ENCODE peak calls at places on chromosomes 1 and 21, in six cellular contexts. R is esophagus squamous epithelium, Q is thoracic aorta, B is cardiac muscle cell, P is fibroblast of lung, S is MM.1S. A is an unnamed sample.

GRCh38 chr1:39294531-39294930 is 90.0 kb downstream of the MACF1 start:
- DNase-seq in B (peak; percentile 5), R (no peak), S (no peak), Q (no peak), P (peak; percentile 25), A (no peak)

GRCh38 chr1:167694691-167695090 is 27.1 kb upstream of the MPZL1 start:
- DNase-seq in R (no peak), S (no peak), Q (no peak), P (no peak), B (no peak), A (no peak)

GRCh38 chr1:155984341-155984740 is 6.0 kb upstream of the ARHGEF2 start:
- DNase-seq in S (no peak), R (no peak), B (no peak), Q (no peak), P (no peak), A (no peak)

GRCh38 chr1:9322845-9323244 is 30.2 kb downstream of the SPSB1 start:
- DNase-seq in S (no peak), R (no peak), P (no peak), Q (no peak), B (no peak), A (no peak)

GRCh38 chr1:220007438-220007837 is 38.9 kb downstream of the EPRS1 start:
- DNase-seq in Q (no peak), B (no peak), S (no peak), R (no peak), P (no peak), A (no peak)

GRCh38 chr1:186950547-186950946 is 121.8 kb downstream of the PLA2G4A start:
- DNase-seq in B (peak; percentile 25), S (no peak), Q (no peak), P (no peak), R (no peak), A (no peak)

GRCh38 chr1:116514708-116515525 is 55.9 kb downstream of the CD58 start:
- DNase-seq in R (no peak), P (no peak), Q (no peak), B (peak; percentile 73), S (peak; percentile 28), A (no peak)

GRCh38 chr1:35085421-35085820 is 6.2 kb downstream of the ZMYM1 start:
- DNase-seq in S (no peak), R (no peak), Q (no peak), B (no peak), P (no peak), A (no peak)

GRCh38 chr1:238409191-238409846 is 518.6 kb upstream of the ZP4 start:
- DNase-seq in S (no peak), B (peak; percentile 43), P (peak; percentile 62), Q (no peak), R (no peak), A (no peak)

GRCh38 chr1:233668725-233669294 is 54.9 kb downstream of the KCNK1 start:
- DNase-seq in R (no peak), P (peak; percentile 34), S (no peak), Q (no peak), B (peak; percentile 46), A (no peak)

GRCh38 chr1:234437423-234438171 is 41.4 kb downstream of the TARBP1 start:
- DNase-seq in B (peak; percentile 22), R (no peak), S (no peak), P (no peak), Q (no peak), A (no peak)

GRCh38 chr1:117401761-117402160 is 34.5 kb downstream of the MAN1A2 start:
- DNase-seq in P (no peak), S (no peak), R (no peak), B (no peak), Q (no peak), A (no peak)

GRCh38 chr1:942411-942821 is 16.6 kb downstream of the NOC2L start:
- DNase-seq in B (peak; percentile 51), P (no peak), S (no peak), R (no peak), Q (no peak), A (no peak)

GRCh38 chr1:87880747-87881133 is 552.1 kb downstream of the LMO4 start:
- DNase-seq in R (no peak), Q (no peak), B (peak; percentile 32), S (no peak), P (no peak), A (no peak)

GRCh38 chr1:38941527-38942019 is at the start of gene RHBDL2:
- DNase-seq in S (no peak), P (peak; percentile 38), Q (no peak), R (no peak), B (peak; percentile 70), A (no peak)

GRCh38 chr1:18895317-18895716 is 7.0 kb downstream of the ALDH4A1 start:
- DNase-seq in B (no peak), S (no peak), Q (no peak), P (no peak), R (no peak), A (no peak)

GRCh38 chr21:29029524-29029923 is 5.1 kb downstream of the USP16 start:
- DNase-seq in P (no peak), R (no peak), S (no peak), B (no peak), Q (no peak), A (no peak)

GRCh38 chr1:6897138-6897537 is 111.9 kb downstream of the CAMTA1 start:
- DNase-seq in R (no peak), B (no peak), Q (no peak), P (no peak), S (no peak), A (no peak)

GRCh38 chr1:193058529-193059281 is 455 bp downstream of the UCHL5 start:
- DNase-seq in R (no peak), Q (no peak), S (peak; percentile 73), P (peak; percentile 45), B (peak; percentile 56), A (peak; percentile 32)

GRCh38 chr1:229139320-229139719 is 131.6 kb upstream of the RAB4A start:
- DNase-seq in R (no peak), Q (no peak), S (peak; percentile 55), P (no peak), B (no peak), A (no peak)

GRCh38 chr1:94319319-94320180 is 82.2 kb upstream of the ARHGAP29 start:
- DNase-seq in S (no peak), R (no peak), B (no peak), P (no peak), Q (no peak), A (no peak)

GRCh38 chr1:28370220-28371010 is 875 bp downstream of the PHACTR4 start:
- DNase-seq in S (peak; percentile 56), Q (no peak), R (no peak), B (peak; percentile 45), P (peak; percentile 41), A (no peak)

GRCh38 chr1:245873883-245874671 is 633.0 kb downstream of the SMYD3 start:
- DNase-seq in R (no peak), P (no peak), B (peak; percentile 69), S (no peak), Q (no peak), A (no peak)

GRCh38 chr1:160838876-160839275 is 23.8 kb downstream of the CD244 start:
- DNase-seq in Q (no peak), P (no peak), R (no peak), S (no peak), B (no peak), A (peak; percentile 36)

GRCh38 chr21:25956993-25957714 is 213.4 kb downstream of the APP start:
- DNase-seq in Q (no peak), R (no peak), P (peak; percentile 78), S (no peak), B (peak; percentile 81), A (no peak)

GRCh38 chr1:69765941-69766340 is 198.2 kb downstream of the LRRC7 start:
- DNase-seq in R (no peak), P (peak; percentile 5), B (peak; percentile 14), Q (no peak), S (no peak), A (no peak)

GRCh38 chr1:27526569-27527222 is 36.7 kb upstream of the WASF2 start:
- DNase-seq in B (no peak), S (no peak), R (no peak), Q (no peak), P (no peak), A (no peak)

GRCh38 chr1:235902638-235903542 is 36.2 kb upstream of the LYST start:
- DNase-seq in R (no peak), B (peak; percentile 80), Q (no peak), S (no peak), P (peak; percentile 65), A (no peak)

GRCh38 chr1:9766759-9767442 is 56.9 kb downstream of the CLSTN1 start:
- DNase-seq in Q (no peak), S (no peak), P (peak; percentile 92), B (peak; percentile 94), R (no peak), A (no peak)

GRCh38 chr1:52119722-52120121 is 22.2 kb upstream of the ZFYVE9 start:
- DNase-seq in Q (no peak), R (no peak), S (no peak), B (peak; percentile 2), P (no peak), A (no peak)
- H3K4me1 ChIP-seq in Q (no peaks in the 10 kb centered on the region), R (peaks cover 15% of the 10 kb centered on the region), S (peaks cover 23% of the 10 kb centered on the region), B (peaks cover 10% of the 10 kb centered on the region), P (no peaks in the 10 kb centered on the region), A (no peaks in the 10 kb centered on the region)

GRCh38 chr1:218850367-218850766 is 323.3 kb upstream of the LYPLAL1 start:
- DNase-seq in Q (no peak), R (no peak), P (peak; percentile 28), B (no peak), S (no peak), A (no peak)
- H3K4me3 ChIP-seq in Q (no peak overlapping the region), R (no peak overlapping the region), P (no peak overlapping the region), B (no peak overlapping the region), S (no peak overlapping the region), A (no peak overlapping the region)

GRCh38 chr1:181112071-181112929 is 23.8 kb downstream of the IER5 start:
- DNase-seq in S (no peak), P (peak; percentile 100), Q (peak; percentile 86), B (peak; percentile 98), R (no peak), A (no peak)
- H3K27ac ChIP-seq in S (no peak overlapping the region), P (peak overlapping the region; percentile 81), Q (peak overlapping the region; percentile 62), B (no peak overlapping the region), R (peak overlapping the region; percentile 91), A (no peak overlapping the region)

GRCh38 chr1:67652800-67653199 is 32.2 kb upstream of the GADD45A start:
- DNase-seq in Q (no peak), S (peak; percentile 89), B (peak; percentile 67), P (peak; percentile 80), R (no peak), A (no peak)

GRCh38 chr1:67648582-67649326 is 36.2 kb upstream of the GADD45A start:
- DNase-seq in S (no peak), P (no peak), R (no peak), Q (no peak), B (no peak), A (no peak)

GRCh38 chr1:67653304-67653703 is 31.7 kb upstream of the GADD45A start:
- DNase-seq in P (no peak), B (no peak), R (no peak), S (no peak), Q (no peak), A (no peak)

GRCh38 chr1:67650061-67650460 is 34.9 kb upstream of the GADD45A start:
- DNase-seq in P (no peak), S (no peak), R (no peak), B (no peak), Q (no peak), A (no peak)

DNA sequence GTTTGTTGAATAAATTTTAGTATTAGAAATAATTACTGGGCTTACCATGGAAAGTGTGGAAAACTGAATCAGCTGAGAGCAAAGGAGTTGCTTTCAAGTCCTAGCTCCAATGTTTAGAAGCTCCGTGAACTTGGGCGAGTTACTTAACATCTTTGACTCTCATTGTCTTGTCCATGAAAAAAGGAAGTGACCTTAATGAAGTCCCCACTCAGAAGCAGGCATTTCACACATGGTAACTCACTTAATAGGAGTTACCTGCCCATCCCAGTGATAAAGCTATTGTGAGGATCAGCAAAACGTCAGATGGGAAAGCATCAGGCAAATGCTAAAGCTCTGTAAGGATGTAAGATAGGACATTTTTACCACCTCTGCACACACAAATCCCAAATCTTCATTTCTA is 34.0 kb upstream of the GADD45A start:
- DNase-seq in B (no peak), R (no peak), P (no peak), S (no peak), Q (no peak), A (no peak)
- H3K4me1 ChIP-seq in B (peaks cover 19% of the 10 kb centered on the region), R (peaks cover 20% of the 10 kb centered on the region), P (peaks cover 13% of the 10 kb centered on the region), S (peaks cover 31% of the 10 kb centered on the region), Q (peaks cover 14% of the 10 kb centered on the region), A (no peaks in the 10 kb centered on the region)

A was measured in naive thymus-derived CD4-positive, alpha-beta T cell.